ENCODE peak calls at places on chromosomes 7 and 10, in four cellular contexts. D is AG10803, O is hepatocyte, N is AG04449. J is an unnamed sample.

GRCh38 chr7:3201937-3202715 is 98.9 kb upstream of the SDK1 start:
- DNase-seq in D (no peak), N (no peak), O (no peak), J (no peak)

GRCh38 chr10:30858499-30858898 is 173.2 kb downstream of the ZNF438 start:
- DNase-seq in N (no peak), D (peak), O (no peak), J (no peak)

GRCh38 chr7:128190051-128190640 is 50.9 kb upstream of the LEP start:
- DNase-seq in N (no peak), O (no peak), D (no peak), J (no peak)

GRCh38 chr10:98163941-98164340 is 29.5 kb downstream of the R3HCC1L start:
- DNase-seq in N (no peak), O (no peak), D (no peak), J (no peak)

GRCh38 chr10:767794-768193 is 78.3 kb upstream of the DIP2C start:
- DNase-seq in D (no peak), O (no peak), N (no peak), J (no peak)

GRCh38 chr7:158022601-158023000 is 565.0 kb downstream of the PTPRN2 start:
- DNase-seq in O (no peak), D (no peak), N (no peak), J (no peak)

GRCh38 chr7:128887169-128888038 is 23.1 kb downstream of the KCP start:
- DNase-seq in N (no peak), D (no peak), O (no peak), J (no peak)

GRCh38 chr10:63261496-63261895 is 128.4 kb downstream of the NRBF2 start:
- DNase-seq in N (no peak), D (no peak), O (no peak), J (no peak)

GRCh38 chr7:101124376-101125056 is 2.4 kb upstream of the SERPINE1 start:
- DNase-seq in D (peak), O (peak), N (no peak), J (no peak)

GRCh38 chr7:47573758-47574472 is 8.0 kb downstream of the TNS3 start:
- DNase-seq in D (peak), O (peak), N (peak), J (no peak)

GRCh38 chr7:146112755-146113154 is 3.8 kb upstream of the CNTNAP2 start:
- DNase-seq in D (no peak), O (no peak), N (no peak), J (no peak)

GRCh38 chr10:7260412-7260900 is 150.4 kb downstream of the SFMBT2 start:
- DNase-seq in O (peak), D (peak), N (peak), J (peak)

GRCh38 chr7:2953099-2953498 is 90.6 kb downstream of the CARD11 start:
- DNase-seq in D (no peak), O (no peak), N (no peak), J (no peak)

GRCh38 chr10:69146756-69147155 is 22.8 kb downstream of the VPS26A start:
- DNase-seq in D (no peak), N (no peak), O (no peak), J (no peak)

GRCh38 chr10:13352519-13352918 is 4.4 kb upstream of the SEPHS1 start:
- DNase-seq in N (no peak), D (no peak), O (no peak), J (no peak)
- TF ChIP-seq CTCF in N (no peak), D (peak), O (no peak), J (no peak)

DNA sequence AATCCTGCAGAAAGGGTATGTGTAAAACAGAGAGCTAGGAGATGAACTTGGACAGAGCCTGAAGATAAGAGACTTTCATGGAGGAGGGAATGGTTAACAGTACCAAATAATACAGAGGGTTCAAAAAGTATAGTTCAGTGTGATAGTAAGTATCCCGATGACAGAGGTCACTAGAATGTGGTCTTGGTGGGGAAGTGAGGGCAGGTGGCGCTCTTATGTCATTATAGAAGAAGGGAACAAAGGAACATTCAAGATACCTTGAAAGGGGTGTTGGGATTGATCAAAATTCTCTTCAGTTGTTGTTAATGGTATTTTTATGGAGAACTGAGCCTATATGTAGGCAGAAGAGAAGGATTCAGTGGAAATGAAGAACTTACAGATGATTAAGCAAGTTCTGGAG is 312.5 kb downstream of the SUGCT start:
- DNase-seq in O (no peak), N (no peak), D (no peak), J (no peak)
- TF ChIP-seq CTCF in O (peak), N (no peak), D (no peak), J (no peak)

DNA sequence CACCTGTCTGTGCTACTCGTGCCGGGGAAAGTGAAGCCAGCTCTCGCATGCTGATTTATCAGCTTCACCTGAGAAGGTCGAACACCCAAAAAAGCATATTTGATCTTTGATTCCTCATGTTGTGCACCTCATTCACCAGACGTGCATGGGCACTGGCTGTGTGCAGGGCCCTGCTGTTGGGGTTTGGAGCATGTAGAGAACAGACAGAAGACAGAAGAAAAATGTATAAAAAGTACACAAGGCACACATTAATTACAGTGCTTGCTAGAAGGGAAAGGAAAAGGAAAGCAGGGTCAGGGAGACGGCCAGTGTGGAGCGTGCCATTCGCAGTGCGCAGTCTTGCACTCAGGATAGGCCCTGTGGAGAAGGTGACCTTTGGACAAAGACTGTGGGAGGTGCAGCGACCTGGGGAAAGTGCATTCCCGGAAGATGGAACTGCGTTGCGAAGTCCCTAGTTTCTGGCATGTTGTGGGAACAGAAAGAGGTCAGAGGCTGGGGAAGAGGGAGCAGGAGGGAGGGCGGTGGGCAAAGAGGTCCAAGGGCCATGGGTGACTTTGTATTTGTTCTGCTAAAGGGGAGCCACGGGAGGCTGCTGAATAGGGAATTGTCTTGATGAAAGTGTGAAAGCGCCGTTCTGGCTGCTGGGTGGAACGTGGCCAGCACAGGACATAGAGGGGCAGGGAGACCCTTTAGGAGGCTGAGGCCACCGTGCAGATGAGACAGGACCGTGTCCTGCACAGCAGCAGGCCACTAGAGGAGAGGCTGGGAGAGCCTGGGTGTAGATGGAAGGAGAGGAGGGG is 232.8 kb downstream of the GLRX3 start:
- DNase-seq in D (no peak), N (no peak), O (peak), J (no peak)
- TF ChIP-seq CTCF in D (no peak), N (no peak), O (no peak), J (no peak)

DNA sequence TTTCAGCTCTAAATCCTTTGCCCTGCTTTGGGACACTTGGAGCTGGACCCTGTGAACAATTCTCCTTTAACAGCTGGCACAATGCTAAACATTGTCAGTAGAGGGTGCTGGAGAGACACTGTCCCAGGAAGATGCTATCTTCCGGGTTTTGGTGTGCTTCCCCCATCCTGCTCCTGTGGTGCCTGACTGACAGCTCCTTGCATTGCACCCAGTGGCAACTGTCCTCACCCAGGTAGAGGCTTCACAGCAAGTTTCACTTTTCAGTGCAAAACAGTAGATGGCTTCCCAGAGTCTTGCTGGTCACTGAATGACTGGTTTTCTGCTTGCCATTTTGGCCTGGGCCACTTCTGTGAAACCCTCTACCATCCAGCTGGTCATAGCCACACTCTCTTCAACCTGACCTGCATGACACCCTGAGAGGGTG is 77.3 kb downstream of the CDC14C start:
- DNase-seq in D (peak), O (peak), N (no peak), J (no peak)
- TF ChIP-seq CTCF in D (peak), O (peak), N (no peak), J (no peak)

DNA sequence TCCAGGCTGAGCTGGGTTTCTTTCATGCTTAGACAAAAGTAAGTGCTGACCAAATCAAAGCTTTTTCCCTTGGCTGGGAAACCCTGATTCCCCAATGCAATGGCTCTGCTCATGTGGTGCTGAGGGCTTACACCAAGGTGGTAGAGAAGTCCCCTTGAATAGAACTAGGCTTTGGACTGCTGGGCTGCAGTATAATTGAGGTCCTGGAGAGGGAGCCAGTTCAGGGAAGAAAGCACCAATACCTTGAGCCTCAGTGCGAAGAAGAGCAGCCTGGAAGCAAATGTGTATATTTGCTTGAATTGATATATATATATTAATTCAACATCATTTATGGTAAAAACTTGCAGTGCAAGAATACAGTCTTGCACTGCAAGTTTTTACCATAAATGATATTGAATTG is 391.1 kb downstream of the RPS24 start:
- DNase-seq in N (no peak), D (no peak), O (no peak), J (no peak)
- TF ChIP-seq CTCF in N (peak), D (peak), O (peak), J (no peak)

GRCh38 chr7:100057006-100057405 is 7.4 kb downstream of the ZSCAN21 start:
- DNase-seq in N (no peak), O (no peak), D (no peak), J (no peak)

GRCh38 chr7:100049441-100050291 is at the start of gene ZSCAN21:
- DNase-seq in D (peak), N (no peak), O (peak), J (peak)

GRCh38 chr7:100048680-100049079 is 894 bp upstream of the ZSCAN21 start:
- DNase-seq in D (no peak), N (no peak), O (no peak), J (no peak)

GRCh38 chr7:100051611-100052010 is 2.0 kb downstream of the ZSCAN21 start:
- DNase-seq in N (no peak), O (no peak), D (no peak), J (no peak)

GRCh38 chr7:100053201-100053600 is 3.6 kb downstream of the ZSCAN21 start:
- DNase-seq in N (no peak), O (peak), D (peak), J (no peak)
- TF ChIP-seq CTCF in N (peak), O (peak), D (peak), J (no peak)

GRCh38 chr7:17530741-17531417 is 232.4 kb downstream of the AHR start:
- DNase-seq in O (no peak), D (no peak), N (no peak), J (no peak)
- TF ChIP-seq CTCF in O (peak), D (peak), N (no peak), J (no peak)

DNA sequence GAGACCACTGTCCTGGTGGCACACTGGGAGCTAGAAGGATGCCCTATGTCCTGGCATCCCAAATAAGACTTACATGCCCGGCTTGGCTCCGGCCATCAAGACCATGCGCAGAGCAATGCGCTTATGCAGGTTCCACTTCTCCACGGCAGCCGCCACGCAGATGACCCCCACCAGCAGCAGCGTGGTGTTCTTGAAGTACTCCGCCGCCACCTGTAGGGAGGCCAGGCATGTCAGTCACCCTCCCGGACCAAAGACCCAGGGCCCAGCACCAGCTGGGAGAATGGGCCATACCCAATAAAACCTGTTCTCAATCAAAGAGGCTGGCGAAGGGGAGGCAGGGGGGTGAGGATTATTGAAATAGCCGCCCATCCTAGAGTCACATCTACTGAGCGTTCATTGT is 19.9 kb downstream of the SLC13A4 start:
- DNase-seq in N (no peak), O (no peak), D (no peak), J (no peak)
- TF ChIP-seq CTCF in N (no peak), O (no peak), D (no peak), J (no peak)

GRCh38 chr7:138449580-138449979 is 10.5 kb upstream of the TRIM24 start:
- DNase-seq in N (no peak), O (no peak), D (no peak), J (no peak)
- TF ChIP-seq CTCF in N (no peak), O (no peak), D (peak), J (no peak)

J was measured in omental fat pad.